ENCODE peak calls at places on chromosomes 4 and X, in eight cellular contexts. I, C, B, T, P, N, F and X are unnamed samples.

GRCh38 chr4:38621004-38621684 is 42.9 kb upstream of the KLF3 start:
- DNase-seq in B (peak; percentile 91), T (no peak), C (peak; percentile 93), P (no peak), N (no peak), I (no peak), F (no peak), X (peak; percentile 36)

GRCh38 chrX:3609800-3610199 is 103.6 kb downstream of the PRKX start:
- DNase-seq in B (peak; percentile 48), T (no peak), P (no peak), I (no peak), C (peak; percentile 31), N (no peak), F (no peak), X (no peak)

GRCh38 chr4:56055027-56055976 is 106.6 kb downstream of the CEP135 start:
- DNase-seq in C (no peak), I (no peak), P (no peak), F (no peak), N (no peak), T (no peak), B (peak; percentile 7), X (no peak)

GRCh38 chrX:39050427-39050826 is 249.2 kb downstream of the MID1IP1 start:
- DNase-seq in I (no peak), B (no peak), P (no peak), N (no peak), F (no peak), T (no peak), C (peak; percentile 33), X (peak; percentile 56)

GRCh38 chrX:134580947-134581346 is 77.3 kb downstream of the PLAC1 start:
- DNase-seq in P (no peak), T (no peak), I (no peak), B (peak; percentile 30), N (no peak), F (no peak), C (no peak), X (no peak)

GRCh38 chrX:84320606-84321005 is 132.6 kb upstream of the RPS6KA6 start:
- DNase-seq in T (no peak), I (no peak), B (no peak), F (no peak), C (no peak), N (no peak), P (no peak), X (no peak)

GRCh38 chrX:7414753-7415152 is 266.8 kb upstream of the PUDP start:
- DNase-seq in C (no peak), B (no peak), I (no peak), T (no peak), F (no peak), P (no peak), N (no peak), X (no peak)

GRCh38 chrX:24260827-24261550 is 52.9 kb downstream of the SUPT20HL2 start:
- DNase-seq in T (no peak), P (no peak), C (no peak), F (no peak), I (peak; percentile 41), B (peak; percentile 82), N (no peak), X (no peak)

GRCh38 chr4:83866821-83867220 is 330.9 kb downstream of the GPAT3 start:
- DNase-seq in C (no peak), F (no peak), B (no peak), N (no peak), T (no peak), P (no peak), I (no peak), X (no peak)

GRCh38 chr4:177016541-177017141 is 223.9 kb upstream of the VEGFC start:
- DNase-seq in T (no peak), F (no peak), N (no peak), C (peak; percentile 54), B (no peak), I (no peak), P (no peak), X (no peak)